ENCODE peak calls at places on chromosomes 1 and 21, in five cellular contexts. One of them, this sample, is unnamed.
A peak's percentile ranks its signal among the peaks of the same experiment; 100 is the strongest.

GRCh38 chr1:115088871-115089442 is 346 bp downstream of the TSPAN2 start:
- DNase-seq in astrocyte: no peak
- DNase-seq in tibial artery: no peak
- DNase-seq in pancreas: no peak
- DNase-seq in upper lobe of right lung: no peak
- DNase-seq in this sample: no peak

GRCh38 chr1:115874929-115875328 is 34.0 kb upstream of the NHLH2 start:
- DNase-seq in astrocyte: peak; percentile 15
- DNase-seq in tibial artery: no peak
- DNase-seq in pancreas: no peak
- DNase-seq in upper lobe of right lung: no peak
- DNase-seq in this sample: no peak

GRCh38 chr1:98981917-98982513 is 22.6 kb downstream of the PLPPR5 start:
- DNase-seq in astrocyte: peak; percentile 30
- DNase-seq in tibial artery: no peak
- DNase-seq in pancreas: no peak
- DNase-seq in upper lobe of right lung: no peak
- DNase-seq in this sample: peak; percentile 4

GRCh38 chr1:22164841-22165808 is 22.2 kb upstream of the WNT4 start:
- DNase-seq in astrocyte: no peak
- DNase-seq in tibial artery: no peak
- DNase-seq in pancreas: no peak
- DNase-seq in upper lobe of right lung: no peak
- DNase-seq in this sample: no peak

GRCh38 chr21:34544032-34544496 is 32.1 kb upstream of the KCNE1 start:
- DNase-seq in astrocyte: peak; percentile 61
- DNase-seq in tibial artery: peak; percentile 64
- DNase-seq in pancreas: peak; percentile 88
- DNase-seq in upper lobe of right lung: peak; percentile 73
- DNase-seq in this sample: no peak

GRCh38 chr1:205545991-205546390 is 41.5 kb downstream of the CDK18 start:
- DNase-seq in astrocyte: no peak
- DNase-seq in tibial artery: no peak
- DNase-seq in pancreas: no peak
- DNase-seq in upper lobe of right lung: no peak
- DNase-seq in this sample: no peak

GRCh38 chr1:228697209-228698016 is 37.9 kb upstream of the RHOU start:
- DNase-seq in astrocyte: peak; percentile 24
- DNase-seq in tibial artery: peak; percentile 91
- DNase-seq in pancreas: peak; percentile 64
- DNase-seq in upper lobe of right lung: no peak
- DNase-seq in this sample: no peak

GRCh38 chr1:61852693-61853060 is 110.4 kb downstream of the PATJ start:
- DNase-seq in astrocyte: no peak
- DNase-seq in tibial artery: no peak
- DNase-seq in pancreas: no peak
- DNase-seq in upper lobe of right lung: no peak
- DNase-seq in this sample: no peak

GRCh38 chr1:1918901-1919303 is at the start of gene TMEM52:
- DNase-seq in astrocyte: no peak
- DNase-seq in tibial artery: peak; percentile 41
- DNase-seq in pancreas: no peak
- DNase-seq in upper lobe of right lung: no peak
- DNase-seq in this sample: no peak

GRCh38 chr21:45537111-45537745 is 5.0 kb downstream of the SLC19A1 start:
- DNase-seq in astrocyte: no peak
- DNase-seq in tibial artery: peak; percentile 2
- DNase-seq in pancreas: no peak
- DNase-seq in upper lobe of right lung: peak; percentile 55
- DNase-seq in this sample: no peak

GRCh38 chr1:115545791-115546733 is 95.7 kb upstream of the VANGL1 start:
- DNase-seq in astrocyte: peak; percentile 97
- DNase-seq in tibial artery: peak; percentile 32
- DNase-seq in pancreas: peak; percentile 56
- DNase-seq in upper lobe of right lung: no peak
- DNase-seq in this sample: peak; percentile 77

GRCh38 chr1:12436817-12437599 is 181.0 kb downstream of the DHRS3 start:
- DNase-seq in astrocyte: peak; percentile 88
- DNase-seq in tibial artery: no peak
- DNase-seq in pancreas: no peak
- DNase-seq in upper lobe of right lung: no peak
- DNase-seq in this sample: peak; percentile 54

GRCh38 chr21:34073749-34074282 is 438 bp downstream of the MRPS6 start:
- DNase-seq in astrocyte: no peak
- DNase-seq in tibial artery: no peak
- DNase-seq in pancreas: no peak
- DNase-seq in upper lobe of right lung: peak; percentile 79
- DNase-seq in this sample: no peak

GRCh38 chr21:26842976-26843911 is 2.0 kb downstream of the ADAMTS1 start:
- DNase-seq in astrocyte: peak; percentile 91
- DNase-seq in tibial artery: peak; percentile 94
- DNase-seq in pancreas: peak; percentile 91
- DNase-seq in upper lobe of right lung: peak; percentile 90
- DNase-seq in this sample: peak; percentile 70

GRCh38 chr1:81549588-81550127 is 251.1 kb upstream of the ADGRL2 start:
- DNase-seq in astrocyte: peak; percentile 19
- DNase-seq in tibial artery: no peak
- DNase-seq in pancreas: no peak
- DNase-seq in upper lobe of right lung: no peak
- DNase-seq in this sample: no peak

GRCh38 chr1:12555411-12556367 is 62.3 kb downstream of the DHRS3 start:
- DNase-seq in astrocyte: no peak
- DNase-seq in tibial artery: peak; percentile 16
- DNase-seq in pancreas: no peak
- DNase-seq in upper lobe of right lung: peak; percentile 57
- DNase-seq in this sample: no peak

GRCh38 chr1:27789511-27790154 is 16.6 kb downstream of the STX12 start:
- DNase-seq in astrocyte: peak; percentile 54
- DNase-seq in tibial artery: peak; percentile 33
- DNase-seq in pancreas: no peak
- DNase-seq in upper lobe of right lung: no peak
- DNase-seq in this sample: no peak

GRCh38 chr21:25953659-25954058 is 216.9 kb downstream of the APP start:
- DNase-seq in astrocyte: no peak
- DNase-seq in tibial artery: no peak
- DNase-seq in pancreas: no peak
- DNase-seq in upper lobe of right lung: no peak
- DNase-seq in this sample: no peak

GRCh38 chr1:15685820-15686219 is 1.7 kb downstream of the PLEKHM2 start:
- DNase-seq in astrocyte: no peak
- DNase-seq in tibial artery: no peak
- DNase-seq in pancreas: no peak
- DNase-seq in upper lobe of right lung: no peak
- DNase-seq in this sample: no peak

GRCh38 chr21:42156690-42157605 is 62.0 kb upstream of the ABCG1 start:
- DNase-seq in astrocyte: no peak
- DNase-seq in tibial artery: no peak
- DNase-seq in pancreas: no peak
- DNase-seq in upper lobe of right lung: peak; percentile 61
- DNase-seq in this sample: no peak

GRCh38 chr21:41560701-41561158 is 52.8 kb upstream of the TMPRSS2 start:
- DNase-seq in astrocyte: no peak
- DNase-seq in tibial artery: no peak
- DNase-seq in pancreas: no peak
- DNase-seq in upper lobe of right lung: no peak
- DNase-seq in this sample: no peak

GRCh38 chr1:227753999-227754764 is 18.9 kb downstream of the SNAP47 start:
- DNase-seq in astrocyte: peak; percentile 33
- DNase-seq in tibial artery: no peak
- DNase-seq in pancreas: no peak
- DNase-seq in upper lobe of right lung: no peak
- DNase-seq in this sample: peak; percentile 15

DNA sequence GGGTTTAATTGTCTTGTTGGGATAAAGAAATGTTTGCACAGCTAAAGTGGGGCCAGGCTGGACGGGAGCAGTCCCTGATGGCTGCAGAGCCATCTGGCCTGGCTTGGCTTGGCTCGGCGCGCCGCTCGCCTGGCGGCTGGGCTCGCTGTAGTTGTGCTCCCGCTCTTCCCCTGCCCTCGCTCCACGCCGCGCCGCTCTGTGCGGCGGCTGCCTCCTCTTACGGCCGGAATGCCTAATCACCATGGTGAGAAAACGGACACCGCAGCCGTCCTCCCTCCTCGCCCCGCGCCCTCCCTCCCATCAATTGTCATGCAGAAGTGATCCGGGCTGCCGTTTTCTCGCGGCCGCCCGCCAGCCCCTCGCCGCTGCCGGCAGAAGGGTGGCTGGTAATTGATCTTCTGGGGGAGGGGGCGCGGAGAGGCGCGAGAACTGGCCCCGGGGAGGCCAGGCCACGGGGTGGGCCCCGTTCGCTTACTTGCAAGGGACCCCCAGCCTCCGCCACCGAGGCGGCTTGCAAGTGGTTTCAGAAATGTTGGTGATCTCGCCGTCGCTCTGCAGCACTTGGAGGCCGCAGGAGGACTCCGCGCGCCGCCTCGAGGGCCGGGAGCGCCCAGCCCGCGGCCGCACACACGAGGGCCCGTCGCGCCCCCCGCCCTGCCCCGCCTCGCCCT is 12.4 kb downstream of the RNF220 start:
- DNase-seq in astrocyte: no peak
- DNase-seq in tibial artery: peak; percentile 28
- DNase-seq in pancreas: peak; percentile 24
- DNase-seq in upper lobe of right lung: peak; percentile 72
- DNase-seq in this sample: no peak
- H3K4me3 ChIP-seq in astrocyte: no peak overlapping the region
- H3K4me3 ChIP-seq in tibial artery: peak overlapping the region; percentile 2
- H3K4me3 ChIP-seq in pancreas: peak overlapping the region; percentile 39
- H3K4me3 ChIP-seq in upper lobe of right lung: peak overlapping the region; percentile 32
- H3K4me3 ChIP-seq in this sample: no peak overlapping the region

DNA sequence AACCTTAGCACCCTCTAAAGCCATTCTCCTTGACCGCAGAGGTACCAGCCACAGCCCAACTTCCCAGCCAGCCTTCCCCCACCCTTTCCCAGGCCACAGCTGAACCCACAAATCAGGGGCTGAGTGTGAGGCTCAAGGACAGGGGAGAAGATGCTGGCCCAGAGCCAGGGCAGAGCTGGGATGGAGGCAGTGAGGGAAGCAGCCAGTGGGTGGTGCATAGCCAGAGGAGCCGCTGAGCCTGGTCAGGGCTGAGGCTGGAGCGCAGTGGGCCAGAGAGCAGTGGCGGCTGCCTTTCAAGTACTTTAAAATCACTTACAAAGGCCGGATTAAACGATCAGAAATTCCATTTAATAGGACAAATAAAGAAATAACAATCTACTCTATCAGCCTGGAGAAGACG is 36.3 kb downstream of the DMAP1 start:
- DNase-seq in astrocyte: no peak
- DNase-seq in tibial artery: no peak
- DNase-seq in pancreas: no peak
- DNase-seq in upper lobe of right lung: no peak
- DNase-seq in this sample: no peak
- TF ChIP-seq CTCF in astrocyte: no peak
- TF ChIP-seq CTCF in tibial artery: no peak
- TF ChIP-seq CTCF in pancreas: no peak
- TF ChIP-seq CTCF in upper lobe of right lung: no peak
- TF ChIP-seq CTCF in this sample: no peak

GRCh38 chr1:25023190-25023578 is 93.1 kb upstream of the RUNX3 start:
- DNase-seq in astrocyte: no peak
- DNase-seq in tibial artery: no peak
- DNase-seq in pancreas: no peak
- DNase-seq in upper lobe of right lung: no peak
- DNase-seq in this sample: no peak

GRCh38 chr1:25020851-25021585 is 90.9 kb upstream of the RUNX3 start:
- DNase-seq in astrocyte: no peak
- DNase-seq in tibial artery: no peak
- DNase-seq in pancreas: no peak
- DNase-seq in upper lobe of right lung: no peak
- DNase-seq in this sample: no peak

GRCh38 chr1:25023826-25024225 is 93.8 kb upstream of the RUNX3 start:
- DNase-seq in astrocyte: no peak
- DNase-seq in tibial artery: no peak
- DNase-seq in pancreas: no peak
- DNase-seq in upper lobe of right lung: no peak
- DNase-seq in this sample: no peak

GRCh38 chr1:25021586-25022215 is 91.6 kb upstream of the RUNX3 start:
- DNase-seq in astrocyte: no peak
- DNase-seq in tibial artery: no peak
- DNase-seq in pancreas: no peak
- DNase-seq in upper lobe of right lung: no peak
- DNase-seq in this sample: no peak

DNA sequence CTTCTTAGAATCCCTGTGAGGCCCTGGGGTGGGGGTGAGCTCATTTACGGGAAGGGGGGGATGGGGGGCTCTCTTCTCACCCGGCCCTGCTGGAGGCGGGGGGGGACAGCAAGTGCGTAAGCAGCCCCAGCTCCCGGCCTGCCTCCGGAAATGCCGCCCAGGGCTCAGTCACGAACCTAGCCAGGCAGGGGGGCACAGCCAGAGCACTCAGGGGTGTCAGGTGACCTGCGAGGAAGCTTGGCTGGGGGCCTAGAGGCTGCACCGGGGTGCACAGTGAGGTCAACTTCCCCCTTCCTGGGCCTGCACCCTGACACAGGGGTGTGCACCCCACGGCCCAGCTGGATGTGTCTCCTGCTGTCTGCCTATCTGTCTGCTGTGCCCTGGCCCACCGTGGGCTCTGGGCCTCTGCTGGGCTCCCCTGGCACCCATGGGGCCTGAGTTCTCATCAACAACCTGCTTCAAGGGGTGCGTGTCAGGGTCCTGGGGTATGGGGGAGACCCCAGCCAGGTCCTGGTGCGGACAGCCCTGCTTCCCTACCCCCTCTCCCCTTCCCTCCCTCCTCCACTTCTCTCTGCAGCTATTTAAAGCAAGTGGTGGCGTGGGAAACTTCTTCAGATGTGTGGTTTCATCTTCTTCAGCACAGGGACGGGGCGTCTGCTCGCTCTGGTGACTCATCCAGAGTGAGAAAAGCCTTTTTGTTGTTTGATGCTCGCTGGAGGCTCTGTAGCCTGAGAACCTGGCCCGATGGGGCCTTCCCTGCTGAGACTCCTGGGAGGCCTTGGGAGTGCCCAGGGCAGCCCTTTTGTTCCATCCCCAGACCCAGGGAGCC is 92.5 kb upstream of the RUNX3 start:
- DNase-seq in astrocyte: peak; percentile 95
- DNase-seq in tibial artery: peak; percentile 57
- DNase-seq in pancreas: no peak
- DNase-seq in upper lobe of right lung: peak; percentile 83
- DNase-seq in this sample: peak; percentile 87
- H3K4me3 ChIP-seq in astrocyte: peak overlapping the region; percentile 52
- H3K4me3 ChIP-seq in tibial artery: no peak overlapping the region
- H3K4me3 ChIP-seq in pancreas: no peak overlapping the region
- H3K4me3 ChIP-seq in upper lobe of right lung: no peak overlapping the region
- H3K4me3 ChIP-seq in this sample: no peak overlapping the region

GRCh38 chr1:19797827-19798226 is 1.9 kb downstream of the TMCO4 start:
- DNase-seq in astrocyte: no peak
- DNase-seq in tibial artery: no peak
- DNase-seq in pancreas: no peak
- DNase-seq in upper lobe of right lung: no peak
- DNase-seq in this sample: no peak

GRCh38 chr1:19799877-19800804 is at the start of gene TMCO4:
- DNase-seq in astrocyte: peak; percentile 87
- DNase-seq in tibial artery: peak; percentile 49
- DNase-seq in pancreas: peak; percentile 65
- DNase-seq in upper lobe of right lung: peak; percentile 86
- DNase-seq in this sample: peak; percentile 42

GRCh38 chr1:19802269-19802668 is 2.6 kb upstream of the TMCO4 start:
- DNase-seq in astrocyte: no peak
- DNase-seq in tibial artery: no peak
- DNase-seq in pancreas: no peak
- DNase-seq in upper lobe of right lung: no peak
- DNase-seq in this sample: no peak

GRCh38 chr1:19798486-19799232 is 1.1 kb downstream of the TMCO4 start:
- DNase-seq in astrocyte: no peak
- DNase-seq in tibial artery: no peak
- DNase-seq in pancreas: no peak
- DNase-seq in upper lobe of right lung: no peak
- DNase-seq in this sample: no peak

GRCh38 chr1:19799233-19799876 is 361 bp downstream of the TMCO4 start:
- DNase-seq in astrocyte: peak; percentile 14
- DNase-seq in tibial artery: peak; percentile 52
- DNase-seq in pancreas: peak; percentile 75
- DNase-seq in upper lobe of right lung: peak; percentile 90
- DNase-seq in this sample: no peak
- TF ChIP-seq CTCF in astrocyte: no peak
- TF ChIP-seq CTCF in tibial artery: peak; percentile 44
- TF ChIP-seq CTCF in pancreas: no peak
- TF ChIP-seq CTCF in upper lobe of right lung: peak; percentile 32
- TF ChIP-seq CTCF in this sample: peak; percentile 54

This sample was measured in BJ.